ENCODE peak calls at places on chromosome X, in eight cellular contexts. L, O, F, H, Z, R, I and V are unnamed samples.

GRCh38 chrX:17559728-17560379 is 177.4 kb upstream of the SCML1 start:
- DNase-seq in L (no peak), O (peak), F (peak), H (peak), Z (no peak), R (peak), I (peak), V (peak)

GRCh38 chrX:46791927-46792825 is 33.3 kb upstream of the SLC9A7 start:
- DNase-seq in L (no peak), O (peak), F (peak), H (peak), Z (no peak), R (peak), I (peak), V (peak)

GRCh38 chrX:67961516-67961915 is 417.7 kb downstream of the AR start:
- DNase-seq in L (no peak), O (no peak), F (no peak), H (no peak), Z (peak), R (no peak), I (no peak), V (no peak)

GRCh38 chrX:74535211-74535621 is 79.2 kb downstream of the RLIM start:
- DNase-seq in L (peak), O (peak), F (peak), H (peak), Z (peak), R (peak), I (peak), V (peak)

GRCh38 chrX:42495139-42495538 is 282.8 kb downstream of the PPP1R2C start:
- DNase-seq in L (no peak), O (no peak), F (no peak), H (no peak), Z (no peak), R (no peak), I (no peak), V (no peak)

GRCh38 chrX:1852082-1852481 is 237.2 kb downstream of the ASMT start:
- DNase-seq in L (no peak), O (no peak), F (no peak), H (no peak), Z (no peak), R (no peak), I (no peak), V (no peak)

GRCh38 chrX:118594697-118595420 is 99.2 kb downstream of the DOCK11 start:
- DNase-seq in L (no peak), O (no peak), F (no peak), H (no peak), Z (no peak), R (no peak), I (peak), V (no peak)

GRCh38 chrX:70092247-70092646 is 30.0 kb downstream of the OTUD6A start:
- DNase-seq in L (no peak), O (no peak), F (no peak), H (no peak), Z (no peak), R (no peak), I (no peak), V (no peak)

GRCh38 chrX:12992544-12993118 is 17.7 kb downstream of the TMSB4X start:
- DNase-seq in L (no peak), O (no peak), F (no peak), H (no peak), Z (no peak), R (no peak), I (no peak), V (no peak)

DNA sequence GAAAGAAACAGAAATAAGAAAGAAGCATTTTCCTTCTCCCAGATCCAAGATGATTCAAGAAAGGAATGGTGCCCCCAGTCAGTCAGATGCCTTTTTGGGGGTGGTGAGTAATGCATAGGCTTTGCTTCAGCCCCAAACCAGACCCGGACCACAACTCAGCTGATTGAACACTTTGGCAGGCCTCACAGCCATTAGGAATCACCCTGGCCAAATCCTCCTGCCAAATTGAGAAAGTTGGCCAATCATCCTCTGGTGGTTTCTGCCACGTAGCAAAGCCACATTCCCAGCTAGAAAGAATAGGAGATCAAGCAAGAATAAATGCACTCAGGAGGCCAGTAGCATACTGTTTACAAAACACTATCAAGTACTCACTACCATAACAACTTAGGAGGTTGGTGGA is 33.7 kb downstream of the FRMD7 start:
- DNase-seq in L (no peak), O (no peak), F (no peak), H (no peak), Z (no peak), R (no peak), I (no peak), V (peak)
- TF ChIP-seq EZH2phosphoT487 in L (no peak), O (no peak), F (no peak), H (no peak), Z (no peak), R (no peak), I (no peak), V (no peak)

GRCh38 chrX:110284159-110284558 is 33.7 kb downstream of the AMMECR1 start:
- DNase-seq in L (no peak), O (no peak), F (peak), H (no peak), Z (no peak), R (no peak), I (no peak), V (peak)

GRCh38 chrX:110286126-110286525 is 31.8 kb downstream of the AMMECR1 start:
- DNase-seq in L (no peak), O (peak), F (peak), H (peak), Z (no peak), R (no peak), I (no peak), V (peak)

GRCh38 chrX:110282922-110283321 is 35.0 kb downstream of the AMMECR1 start:
- DNase-seq in L (no peak), O (no peak), F (no peak), H (no peak), Z (no peak), R (no peak), I (no peak), V (no peak)

GRCh38 chrX:110287605-110288004 is 30.3 kb downstream of the AMMECR1 start:
- DNase-seq in L (no peak), O (no peak), F (no peak), H (no peak), Z (no peak), R (no peak), I (no peak), V (peak)
- TF ChIP-seq EZH2phosphoT487 in L (no peak), O (no peak), F (no peak), H (no peak), Z (no peak), R (no peak), I (no peak), V (no peak)

GRCh38 chrX:154350429-154351182 is 23.8 kb downstream of the FLNA start:
- DNase-seq in L (no peak), O (no peak), F (no peak), H (no peak), Z (no peak), R (no peak), I (no peak), V (peak)

GRCh38 chrX:154352466-154352865 is 22.0 kb downstream of the FLNA start:
- DNase-seq in L (no peak), O (no peak), F (no peak), H (no peak), Z (no peak), R (no peak), I (no peak), V (no peak)

GRCh38 chrX:154352012-154352401 is 22.4 kb downstream of the FLNA start:
- DNase-seq in L (no peak), O (no peak), F (no peak), H (no peak), Z (no peak), R (no peak), I (no peak), V (no peak)

GRCh38 chrX:154349979-154350378 is 24.5 kb downstream of the FLNA start:
- DNase-seq in L (no peak), O (no peak), F (no peak), H (no peak), Z (no peak), R (no peak), I (no peak), V (peak)

DNA sequence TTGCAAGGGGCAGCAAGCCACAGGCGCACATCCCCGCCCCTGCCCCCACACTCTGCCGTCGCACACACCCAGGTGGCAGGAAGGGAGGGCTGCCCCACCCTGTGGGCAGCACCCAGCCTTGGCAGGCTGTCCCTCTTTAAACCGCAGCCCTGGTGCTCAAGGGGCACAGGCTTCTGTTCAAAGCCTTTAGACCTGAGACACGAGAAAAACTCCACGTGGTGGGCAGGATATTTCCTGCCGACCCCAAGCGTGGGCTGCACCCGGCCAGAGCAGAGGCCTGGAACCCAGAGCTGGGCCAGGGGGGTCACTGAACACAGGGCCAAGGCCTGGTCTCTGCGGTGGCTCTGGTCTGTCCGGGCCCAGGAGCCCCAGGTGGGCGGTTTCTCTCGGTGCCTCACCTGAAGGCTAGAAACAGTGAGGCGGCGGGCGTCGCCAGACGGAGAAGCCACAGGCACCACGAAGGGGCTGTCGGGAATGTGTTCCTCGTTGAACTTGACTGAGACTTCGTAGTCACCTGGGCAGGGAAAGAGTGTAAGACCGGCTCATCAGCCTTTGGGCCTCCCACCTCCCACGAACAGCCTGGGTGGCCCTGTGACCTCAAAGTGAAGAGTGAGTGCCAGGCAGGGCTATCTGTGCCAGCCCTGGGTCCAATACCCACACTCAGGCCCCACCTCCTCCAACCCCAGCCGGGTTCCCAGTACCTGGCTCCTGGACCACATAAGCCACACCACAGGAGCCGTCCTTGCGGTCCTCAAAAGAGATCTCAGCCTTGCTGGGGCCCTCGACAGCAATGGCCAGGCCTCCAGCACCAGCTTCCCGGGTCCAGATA is 23.0 kb downstream of the FLNA start:
- DNase-seq in L (no peak), O (no peak), F (no peak), H (no peak), Z (no peak), R (no peak), I (no peak), V (no peak)
- TF ChIP-seq EZH2phosphoT487 in L (no peak), O (no peak), F (no peak), H (no peak), Z (no peak), R (no peak), I (no peak), V (no peak)

DNA sequence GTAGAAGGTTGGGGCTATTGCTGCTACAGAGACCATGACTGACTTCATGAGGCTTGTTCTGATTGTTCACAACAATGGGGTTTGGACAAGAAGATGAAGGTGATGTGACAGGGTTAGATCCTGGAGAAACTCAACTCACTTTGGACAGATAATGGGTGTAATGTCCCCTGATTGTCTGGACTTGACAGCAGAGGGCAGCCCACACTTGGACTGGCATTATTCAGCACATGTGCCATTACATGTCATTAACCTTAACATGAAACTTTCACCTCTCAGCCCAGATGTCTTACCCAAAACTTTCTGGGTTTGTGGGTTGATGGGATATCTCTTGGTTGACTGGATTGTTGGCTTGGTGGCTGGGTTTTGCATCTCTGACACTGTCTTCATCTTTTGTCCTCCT is 101.5 kb downstream of the MXRA5 start:
- DNase-seq in L (no peak), O (no peak), F (peak), H (no peak), Z (peak), R (no peak), I (no peak), V (peak)
- TF ChIP-seq EZH2phosphoT487 in L (no peak), O (no peak), F (no peak), H (no peak), Z (no peak), R (no peak), I (no peak), V (no peak)